ENCODE peak calls at places on chromosomes 13 and 19, in six cellular contexts. P is dermis blood vessel endothelial cell, X is esophagus squamous epithelium, I is lower leg skin, E is progenitor cell of endocrine pancreas, N is left ventricle myocardium inferior. G is an unnamed sample.

GRCh38 chr19:21440321-21440720 is 43.4 kb downstream of the ZNF493 start:
- DNase-seq in N (no peak), I (no peak), E (no peak), X (no peak), P (no peak), G (no peak)

GRCh38 chr19:12611361-12611699 is 610 bp downstream of the ZNF791 start:
- DNase-seq in E (peak; percentile 29), P (peak; percentile 86), X (peak; percentile 3), I (peak; percentile 94), N (peak; percentile 66), G (peak; percentile 86)

GRCh38 chr13:43132228-43132627 is 108.8 kb downstream of the DNAJC15 start:
- DNase-seq in X (no peak), E (no peak), N (no peak), I (no peak), P (peak; percentile 36), G (no peak)

GRCh38 chr13:25118371-25118770 is 22.4 kb downstream of the PABPC3 start:
- DNase-seq in N (no peak), I (no peak), X (no peak), E (no peak), P (no peak), G (no peak)

GRCh38 chr19:41699968-41700323 is 8.5 kb upstream of the CEACAM5 start:
- DNase-seq in X (no peak), I (peak; percentile 15), P (no peak), E (no peak), N (no peak), G (no peak)

GRCh38 chr13:113008841-113009240 is 39.8 kb downstream of the MCF2L start:
- DNase-seq in I (no peak), P (no peak), E (no peak), N (no peak), X (no peak), G (no peak)

GRCh38 chr13:48731957-48732569 is 78.3 kb downstream of the CYSLTR2 start:
- DNase-seq in I (no peak), N (peak; percentile 39), X (no peak), E (peak; percentile 23), P (peak; percentile 72), G (no peak)

GRCh38 chr19:52176574-52176973 is 5.2 kb upstream of the ZNF836 start:
- DNase-seq in E (no peak), P (no peak), I (no peak), X (no peak), N (no peak), G (no peak)

GRCh38 chr19:610801-611505 is 21.3 kb downstream of the HCN2 start:
- DNase-seq in I (no peak), E (no peak), P (peak; percentile 28), X (no peak), N (peak; percentile 69), G (no peak)

GRCh38 chr13:102326381-102327118 is 75.3 kb downstream of the FGF14 start:
- DNase-seq in X (no peak), P (no peak), E (no peak), I (no peak), N (no peak), G (no peak)

GRCh38 chr19:42284066-42284501 is 15.0 kb downstream of the CIC start:
- DNase-seq in E (peak; percentile 63), I (peak; percentile 95), N (peak; percentile 84), P (peak; percentile 78), X (no peak), G (peak; percentile 73)

GRCh38 chr19:38044267-38045111 is 137.5 kb downstream of the SIPA1L3 start:
- DNase-seq in N (no peak), I (no peak), E (no peak), X (no peak), P (peak; percentile 76), G (no peak)

G was measured in right atrium auricular region.